ENCODE peak calls at places on chromosomes 1 and 21, in ten cellular contexts. C is fibroblast of lung; L is foreskin melanocyte; M is right lobe of liver; S is stimulated activated CD8-positive, alpha-beta memory T cell treated with anti-CD3 and anti-CD28 coated beads, Interleukin-2, amount 100 ng/mL, for 1 hour; Z is NCI-H1417; J is KBM-7; B is MG63; P is Daoy; K is Right ventricle myocardium superior. X is an unnamed sample.

GRCh38 chr21:31184462-31184861 is 146.2 kb upstream of the KRTAP19-8 start:
- DNase-seq in C (no peak), L (no peak), M (no peak), S (no peak), Z (no peak), J (no peak), B (no peak), P (no peak), K (no peak), X (no peak)

GRCh38 chr1:40014812-40015594 is 25.5 kb upstream of the CAP1 start:
- DNase-seq in C (peak; percentile 95), L (no peak), M (no peak), S (no peak), Z (no peak), J (no peak), B (peak; percentile 68), P (peak; percentile 91), K (no peak), X (peak; percentile 49)

GRCh38 chr1:7948950-7949349 is 8.3 kb upstream of the TNFRSF9 start:
- DNase-seq in C (peak; percentile 96), L (no peak), M (no peak), S (no peak), Z (no peak), J (no peak), B (peak; percentile 61), P (peak; percentile 83), K (no peak), X (peak; percentile 8)

GRCh38 chr1:202848191-202848542 is 37.4 kb downstream of the PCAT6 start:
- DNase-seq in C (peak; percentile 6), L (no peak), M (no peak), S (no peak), Z (no peak), J (no peak), B (no peak), P (no peak), K (no peak), X (no peak)

GRCh38 chr1:182281541-182281940 is 110.0 kb downstream of the GLUL start:
- DNase-seq in C (no peak), L (no peak), M (no peak), S (no peak), Z (no peak), J (no peak), B (peak; percentile 42), P (no peak), K (no peak), X (no peak)

GRCh38 chr1:184785529-184785928 is 30.9 kb upstream of the EDEM3 start:
- DNase-seq in C (no peak), L (no peak), M (no peak), S (no peak), Z (no peak), J (no peak), B (no peak), P (no peak), K (no peak), X (no peak)

GRCh38 chr21:37032877-37033471 is 26.5 kb downstream of the RIPPLY3 start:
- DNase-seq in C (peak; percentile 78), L (peak; percentile 82), M (no peak), S (no peak), Z (no peak), J (no peak), B (peak; percentile 50), P (peak; percentile 70), K (no peak), X (no peak)

GRCh38 chr1:47569681-47570470 is 132.0 kb downstream of the FOXD2 start:
- DNase-seq in C (peak; percentile 97), L (peak; percentile 82), M (no peak), S (no peak), Z (peak; percentile 20), J (no peak), B (peak; percentile 83), P (peak; percentile 94), K (no peak), X (peak; percentile 68)

GRCh38 chr21:33025471-33026298 is at the start of gene OLIG2:
- DNase-seq in C (peak; percentile 25), L (no peak), M (no peak), S (no peak), Z (no peak), J (peak; percentile 95), B (peak; percentile 57), P (peak; percentile 95), K (no peak), X (no peak)

GRCh38 chr1:115476616-115477015 is 138.6 kb upstream of the NGF start:
- DNase-seq in C (no peak), L (no peak), M (no peak), S (no peak), Z (peak; percentile 9), J (no peak), B (no peak), P (peak; percentile 40), K (no peak), X (no peak)

GRCh38 chr21:40685121-40685630 is 161.8 kb downstream of the DSCAM start:
- DNase-seq in C (no peak), L (no peak), M (no peak), S (no peak), Z (no peak), J (no peak), B (no peak), P (peak; percentile 48), K (no peak), X (no peak)

GRCh38 chr1:170714163-170714562 is 50.2 kb downstream of the PRRX1 start:
- DNase-seq in C (no peak), L (no peak), M (no peak), S (no peak), Z (no peak), J (peak; percentile 3), B (no peak), P (no peak), K (no peak), X (no peak)

GRCh38 chr1:32247983-32248889 is 1.2 kb downstream of the FAM167B start:
- DNase-seq in C (peak; percentile 52), L (peak; percentile 68), M (peak; percentile 85), S (no peak), Z (peak; percentile 77), J (peak; percentile 76), B (peak; percentile 65), P (peak; percentile 79), K (peak; percentile 94), X (no peak)

GRCh38 chr1:213914351-213914750 is 73.4 kb upstream of the PROX1 start:
- DNase-seq in C (no peak), L (no peak), M (no peak), S (no peak), Z (no peak), J (no peak), B (no peak), P (no peak), K (no peak), X (no peak)

GRCh38 chr1:40665335-40666171 is at the start of gene RIMS3:
- DNase-seq in C (peak; percentile 20), L (peak; percentile 28), M (peak; percentile 89), S (peak; percentile 67), Z (peak; percentile 85), J (peak; percentile 78), B (peak; percentile 54), P (peak; percentile 83), K (peak; percentile 88), X (no peak)

GRCh38 chr1:228459091-228459993 is 27.8 kb upstream of the RNF187 start:
- DNase-seq in C (peak; percentile 75), L (peak; percentile 80), M (no peak), S (no peak), Z (peak; percentile 83), J (peak; percentile 82), B (peak; percentile 84), P (peak; percentile 86), K (peak; percentile 79), X (no peak)

GRCh38 chr1:116374340-116375164 is 1.5 kb downstream of the ATP1A1 start:
- DNase-seq in C (peak; percentile 20), L (no peak), M (no peak), S (no peak), Z (peak; percentile 61), J (no peak), B (no peak), P (no peak), K (peak; percentile 33), X (no peak)

GRCh38 chr1:57550092-57550491 is 126.2 kb upstream of the DAB1 start:
- DNase-seq in C (no peak), L (peak; percentile 40), M (no peak), S (no peak), Z (no peak), J (no peak), B (no peak), P (peak; percentile 17), K (no peak), X (no peak)

GRCh38 chr1:25031966-25032667 is 102.0 kb upstream of the RUNX3 start:
- DNase-seq in C (peak; percentile 74), L (no peak), M (no peak), S (peak; percentile 28), Z (peak; percentile 83), J (no peak), B (no peak), P (peak; percentile 72), K (peak; percentile 64), X (no peak)

GRCh38 chr1:25530348-25531081 is 12.9 kb upstream of the LDLRAP1 start:
- DNase-seq in C (no peak), L (no peak), M (no peak), S (no peak), Z (no peak), J (no peak), B (no peak), P (peak; percentile 18), K (no peak), X (no peak)

GRCh38 chr1:24560361-24560760 is 4.5 kb downstream of the NCMAP start:
- DNase-seq in C (no peak), L (no peak), M (peak; percentile 7), S (no peak), Z (no peak), J (no peak), B (no peak), P (no peak), K (no peak), X (no peak)

GRCh38 chr1:246753670-246754535 is 29.7 kb downstream of the SCCPDH start:
- DNase-seq in C (peak; percentile 38), L (peak; percentile 41), M (peak; percentile 61), S (peak; percentile 15), Z (peak; percentile 67), J (peak; percentile 78), B (peak; percentile 32), P (peak; percentile 53), K (peak; percentile 54), X (peak; percentile 52)

GRCh38 chr1:151193856-151194255 is 3.9 kb upstream of the VPS72 start:
- DNase-seq in C (no peak), L (no peak), M (no peak), S (no peak), Z (no peak), J (no peak), B (no peak), P (no peak), K (no peak), X (no peak)

GRCh38 chr1:18602533-18603211 is 28.0 kb upstream of the PAX7 start:
- DNase-seq in C (no peak), L (no peak), M (no peak), S (no peak), Z (no peak), J (no peak), B (no peak), P (no peak), K (no peak), X (no peak)